ENCODE peak calls at places on chromosomes 1 and 21, in ten cellular contexts. F is M059J, K is myocyte, U is NCI-H1694 treated with DMSO at 0.1 percent for 48 hours, Q is H7, P is foreskin fibroblast, B is fibroblast of the conjunctiva, Z is T-helper 17 cell, H is nucleus accumbens, N is posterior vena cava. X is an unnamed sample.

GRCh38 chr1:67748630-67749029 is 63.6 kb downstream of the GADD45A start:
- DNase-seq in U (no peak), P (peak), N (no peak), K (peak), B (peak), F (peak), H (no peak), Q (no peak), Z (no peak), X (no peak)

GRCh38 chr21:45588086-45588825 is 46.0 kb upstream of the SLC19A1 start:
- DNase-seq in P (no peak), Q (peak), Z (no peak), N (peak), K (no peak), U (no peak), F (no peak), H (no peak), B (no peak), X (no peak)

GRCh38 chr1:88708011-88708410 is 23.9 kb downstream of the PKN2 start:
- DNase-seq in F (no peak), N (no peak), Z (no peak), Q (no peak), U (no peak), B (no peak), H (no peak), P (no peak), K (no peak), X (no peak)

GRCh38 chr1:231236938-231237337 is 4.1 kb upstream of the GNPAT start:
- DNase-seq in U (no peak), H (no peak), B (no peak), K (peak), Q (no peak), P (no peak), F (no peak), Z (no peak), N (no peak), X (no peak)

GRCh38 chr1:19220991-19221390 is 10.9 kb upstream of the UBR4 start:
- DNase-seq in F (no peak), H (no peak), P (no peak), Q (no peak), B (no peak), U (no peak), N (no peak), K (peak), Z (no peak), X (no peak)

GRCh38 chr1:181646723-181647122 is 163.4 kb downstream of the CACNA1E start:
- DNase-seq in N (peak), P (no peak), Q (no peak), H (peak), U (no peak), Z (no peak), F (no peak), K (no peak), B (no peak), X (no peak)

GRCh38 chr1:71950579-71950978 is 331.8 kb downstream of the NEGR1 start:
- DNase-seq in N (no peak), Z (no peak), Q (no peak), H (no peak), F (no peak), B (no peak), K (no peak), U (no peak), P (no peak), X (no peak)

GRCh38 chr1:28867850-28868249 is 46.5 kb upstream of the EPB41 start:
- DNase-seq in U (no peak), Q (no peak), F (no peak), N (no peak), K (no peak), Z (no peak), P (no peak), H (peak), B (no peak), X (no peak)

GRCh38 chr21:30168086-30168485 is 1.5 kb upstream of the CLDN17 start:
- DNase-seq in U (no peak), H (no peak), K (no peak), B (no peak), Q (no peak), P (no peak), F (no peak), N (no peak), Z (no peak), X (no peak)

GRCh38 chr21:37658994-37659458 is 257.2 kb downstream of the KCNJ6 start:
- DNase-seq in Q (no peak), H (no peak), F (peak), Z (no peak), K (peak), U (no peak), B (no peak), P (peak), N (no peak), X (peak)

GRCh38 chr1:40774266-40774998 is 9.2 kb upstream of the KCNQ4 start:
- DNase-seq in Q (peak), B (no peak), N (no peak), Z (peak), H (peak), K (peak), P (no peak), U (peak), F (no peak), X (peak)

GRCh38 chr1:209434066-209434465 is 149.4 kb upstream of the CAMK1G start:
- DNase-seq in H (peak), K (peak), N (no peak), Q (no peak), B (no peak), U (no peak), P (no peak), Z (no peak), F (peak), X (peak)

GRCh38 chr21:45427331-45428271 is 22.6 kb downstream of the COL18A1 start:
- DNase-seq in N (peak), F (peak), Z (no peak), P (peak), U (no peak), K (peak), Q (peak), B (peak), H (no peak), X (peak)

GRCh38 chr1:164671597-164672327 is 112.8 kb downstream of the PBX1 start:
- DNase-seq in N (no peak), Q (no peak), B (no peak), K (no peak), Z (no peak), F (no peak), H (no peak), U (no peak), P (peak), X (no peak)

GRCh38 chr1:68230901-68231626 is 1.3 kb downstream of the WLS start:
- DNase-seq in B (no peak), H (peak), F (peak), Q (peak), K (peak), N (no peak), P (no peak), Z (no peak), U (no peak), X (no peak)

GRCh38 chr1:1038694-1039093 is 18.8 kb downstream of the AGRN start:
- DNase-seq in P (no peak), H (no peak), U (no peak), N (no peak), Q (no peak), F (no peak), Z (no peak), B (no peak), K (no peak), X (no peak)

GRCh38 chr21:41750532-41751151 is 16.2 kb downstream of the RIPK4 start:
- DNase-seq in N (peak), U (no peak), K (no peak), F (no peak), Q (no peak), B (no peak), H (no peak), Z (no peak), P (no peak), X (no peak)

GRCh38 chr1:112509660-112510178 is 954 bp downstream of the WNT2B start:
- DNase-seq in B (no peak), Q (no peak), F (no peak), P (no peak), N (no peak), K (no peak), U (no peak), Z (no peak), H (no peak), X (no peak)

GRCh38 chr1:241934181-241934815 is 23.3 kb upstream of the BECN2 start:
- DNase-seq in H (peak), K (peak), N (peak), F (peak), B (peak), U (no peak), Q (peak), Z (no peak), P (no peak), X (peak)

GRCh38 chr1:2558861-2559260 is 2.7 kb downstream of the TNFRSF14 start:
- DNase-seq in P (no peak), K (no peak), Z (no peak), H (no peak), B (no peak), F (no peak), Q (peak), U (no peak), N (no peak), X (no peak)

GRCh38 chr1:209720826-209721225 is 16.2 kb downstream of the HSD11B1 start:
- DNase-seq in P (no peak), U (no peak), F (peak), Q (no peak), B (no peak), H (no peak), Z (no peak), K (no peak), N (no peak), X (peak)

GRCh38 chr1:3799976-3800685 is 3.8 kb upstream of the LRRC47 start:
- DNase-seq in H (peak), B (no peak), Q (peak), Z (no peak), P (no peak), K (peak), U (no peak), F (peak), N (no peak), X (no peak)

GRCh38 chr1:14937288-14937949 is 216.1 kb upstream of the TMEM51 start:
- DNase-seq in P (no peak), Q (no peak), F (no peak), K (no peak), U (peak), Z (no peak), N (no peak), H (no peak), B (no peak), X (no peak)

GRCh38 chr1:246003442-246003730 is 503.7 kb downstream of the SMYD3 start:
- DNase-seq in B (no peak), F (no peak), N (no peak), K (no peak), P (no peak), U (no peak), Q (no peak), Z (no peak), H (no peak), X (no peak)

GRCh38 chr1:167517535-167518330 is 596 bp downstream of the CD247 start:
- DNase-seq in U (no peak), B (no peak), Q (peak), P (no peak), K (no peak), Z (peak), H (no peak), F (peak), N (peak), X (no peak)

GRCh38 chr1:41738475-41738874 is 180.2 kb downstream of the HIVEP3 start:
- DNase-seq in U (no peak), Q (no peak), P (no peak), F (no peak), H (no peak), N (peak), Z (no peak), K (peak), B (no peak), X (no peak)

GRCh38 chr1:22132517-22133235 is 10.2 kb downstream of the WNT4 start:
- DNase-seq in Z (no peak), P (peak), Q (no peak), K (peak), U (no peak), B (peak), H (no peak), F (peak), N (no peak), X (no peak)

GRCh38 chr1:113913887-113914664 is 8.9 kb downstream of the DCLRE1B start:
- DNase-seq in H (no peak), B (no peak), U (no peak), Z (no peak), Q (no peak), F (no peak), K (no peak), P (no peak), N (no peak), X (no peak)

GRCh38 chr1:29686012-29686930 is 449.9 kb downstream of the PTPRU start:
- DNase-seq in P (no peak), Q (no peak), K (no peak), F (peak), U (no peak), Z (no peak), H (no peak), B (no peak), N (no peak), X (no peak)

GRCh38 chr1:234955107-234955731 is 173.4 kb downstream of the TOMM20 start:
- DNase-seq in Q (no peak), F (peak), U (no peak), K (peak), Z (no peak), B (no peak), H (peak), N (peak), P (no peak), X (no peak)

GRCh38 chr1:153750026-153750995 is 22.5 kb downstream of the INTS3 start:
- DNase-seq in Q (peak), P (no peak), H (no peak), U (no peak), Z (no peak), K (no peak), N (no peak), F (no peak), B (no peak), X (peak)

GRCh38 chr1:18481921-18482701 is 1.4 kb downstream of the KLHDC7A start:
- DNase-seq in N (no peak), F (no peak), P (no peak), Z (no peak), U (no peak), H (no peak), K (no peak), Q (peak), B (no peak), X (no peak)

GRCh38 chr1:24277420-24278169 is 41.6 kb upstream of the GRHL3 start:
- DNase-seq in P (peak), B (no peak), U (peak), Z (no peak), F (peak), N (no peak), Q (no peak), K (peak), H (no peak), X (no peak)

GRCh38 chr1:59570524-59570923 is 244.2 kb upstream of the HOOK1 start:
- DNase-seq in U (no peak), N (no peak), F (peak), K (no peak), Z (no peak), H (peak), Q (no peak), B (no peak), P (no peak), X (no peak)

GRCh38 chr1:29275435-29275834 is 39.1 kb downstream of the PTPRU start:
- DNase-seq in K (no peak), F (no peak), Z (no peak), H (no peak), B (no peak), Q (no peak), P (no peak), U (no peak), N (peak), X (no peak)